ENCODE peak calls at places on chromosomes 12 and 14, in nine cellular contexts. Q, B, T, E, C, F, Z, Y and A are unnamed samples.
A peak's percentile ranks its signal among the peaks of the same experiment; 100 is the strongest.

GRCh38 chr14:90805662-90806548 is 10.3 kb downstream of the TTC7B start:
- DNase-seq in C (no peak), E (no peak), F (peak; percentile 45), T (no peak), B (peak; percentile 59), Z (no peak), Q (no peak), Y (no peak), A (no peak)

GRCh38 chr14:69543341-69544249 is 31.1 kb downstream of the CCDC177 start:
- DNase-seq in B (no peak), Y (peak; percentile 80), F (no peak), E (peak; percentile 48), Z (peak; percentile 87), T (no peak), Q (peak; percentile 86), C (peak; percentile 56), A (peak; percentile 86)

GRCh38 chr14:59189281-59189821 is 884 bp downstream of the DAAM1 start:
- DNase-seq in B (peak; percentile 62), Z (peak; percentile 9), C (no peak), F (no peak), Q (peak; percentile 20), E (peak; percentile 46), T (peak; percentile 52), Y (peak; percentile 1), A (peak; percentile 30)

GRCh38 chr14:65718629-65719028 is 306.1 kb downstream of the FUT8 start:
- DNase-seq in Z (no peak), Q (no peak), B (no peak), E (no peak), Y (no peak), T (no peak), C (no peak), F (no peak), A (no peak)

GRCh38 chr12:52819731-52820510 is 6.0 kb upstream of the KRT4 start:
- DNase-seq in Y (no peak), F (no peak), Z (no peak), E (no peak), T (no peak), C (no peak), B (no peak), Q (no peak), A (no peak)

GRCh38 chr12:50166776-50167025 is 468 bp downstream of the CERS5 start:
- DNase-seq in T (peak; percentile 60), E (no peak), C (no peak), Y (no peak), B (no peak), Q (no peak), Z (no peak), F (peak; percentile 32), A (no peak)

GRCh38 chr14:69097974-69098373 is 54.9 kb downstream of the DCAF5 start:
- DNase-seq in Q (no peak), B (no peak), E (no peak), C (no peak), F (no peak), Y (no peak), T (no peak), Z (no peak), A (no peak)

GRCh38 chr12:51897181-51897580 is 9.3 kb downstream of the ANKRD33 start:
- DNase-seq in T (no peak), Q (no peak), C (no peak), F (no peak), Z (no peak), Y (no peak), B (no peak), E (no peak), A (no peak)

GRCh38 chr14:68680541-68681051 is 112.3 kb downstream of the ZFP36L1 start:
- DNase-seq in B (no peak), Z (peak; percentile 49), C (peak; percentile 79), T (peak; percentile 84), F (no peak), Y (no peak), Q (no peak), E (no peak), A (no peak)

GRCh38 chr12:51439330-51439729 is 14.7 kb downstream of the SLC4A8 start:
- DNase-seq in E (no peak), T (no peak), Q (no peak), Z (no peak), C (no peak), Y (no peak), B (no peak), F (no peak), A (no peak)

GRCh38 chr12:106074706-106075392 is 63.9 kb downstream of the NUAK1 start:
- DNase-seq in Y (no peak), T (no peak), Z (peak; percentile 51), F (no peak), C (no peak), B (no peak), Q (no peak), E (no peak), A (no peak)

GRCh38 chr12:15538881-15539280 is 216.6 kb downstream of the PTPRO start:
- DNase-seq in Z (no peak), F (no peak), E (no peak), T (no peak), B (no peak), C (no peak), Q (no peak), Y (no peak), A (no peak)

GRCh38 chr12:91413591-91413990 is 231.0 kb upstream of the DCN start:
- DNase-seq in E (no peak), Y (peak; percentile 31), B (no peak), Q (peak; percentile 66), Z (no peak), T (no peak), C (no peak), F (no peak), A (peak; percentile 32)

GRCh38 chr12:130053641-130054040 is 108.6 kb upstream of the FZD10 start:
- DNase-seq in Z (no peak), B (no peak), F (no peak), C (no peak), Y (peak; percentile 12), E (peak; percentile 37), T (no peak), Q (no peak), A (no peak)

GRCh38 chr12:10563966-10564365 is 49.4 kb downstream of the MAGOHB start:
- DNase-seq in Y (no peak), Z (no peak), B (no peak), T (no peak), F (no peak), E (no peak), C (no peak), Q (no peak), A (no peak)

GRCh38 chr12:124867389-124867930 is 3.8 kb upstream of the SCARB1 start:
- DNase-seq in E (no peak), T (no peak), Q (peak; percentile 29), Y (peak; percentile 80), Z (peak; percentile 31), F (no peak), B (no peak), C (peak; percentile 8), A (no peak)

GRCh38 chr12:132465269-132466190 is 24.4 kb upstream of the FBRSL1 start:
- DNase-seq in Y (no peak), B (peak; percentile 30), Z (no peak), E (peak; percentile 23), T (no peak), F (no peak), Q (no peak), C (no peak), A (no peak)

GRCh38 chr12:26863515-26863914 is 30.5 kb upstream of the ITPR2 start:
- DNase-seq in Z (no peak), Y (peak; percentile 18), E (no peak), C (no peak), Q (no peak), T (no peak), B (no peak), F (no peak), A (peak; percentile 4)

DNA sequence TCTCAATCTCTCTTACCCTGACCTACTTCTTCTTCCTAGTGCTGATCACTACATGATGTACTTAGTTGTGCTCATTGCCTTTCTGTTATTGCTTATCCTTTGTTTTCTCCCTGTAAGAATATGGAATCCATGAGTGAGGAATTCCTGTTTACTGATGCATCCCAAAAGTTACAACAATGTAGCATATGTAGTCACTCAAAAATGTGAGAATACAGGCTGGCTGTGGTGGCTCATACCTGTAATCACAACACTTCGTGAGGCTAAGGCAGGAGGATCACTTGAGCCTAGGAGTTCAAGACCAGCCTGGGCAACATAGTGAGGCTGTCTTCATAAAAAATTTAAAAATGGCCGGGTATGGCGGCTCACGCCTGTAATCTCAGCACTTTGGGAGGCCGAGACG is 8.0 kb upstream of the WDR20 start:
- DNase-seq in B (no peak), C (no peak), Z (no peak), T (no peak), E (no peak), F (no peak), Q (no peak), Y (no peak), A (no peak)
- TF ChIP-seq CTCF in B (no peak), C (no peak), Z (no peak), T (no peak), E (no peak), F (no peak), Q (no peak), Y (no peak), A (no peak)

GRCh38 chr12:46659844-46660243 is 166.0 kb downstream of the SLC38A4 start:
- DNase-seq in C (no peak), Q (no peak), F (no peak), E (no peak), T (no peak), B (no peak), Y (no peak), Z (no peak), A (no peak)

GRCh38 chr12:46660719-46661118 is 165.1 kb downstream of the SLC38A4 start:
- DNase-seq in Q (no peak), F (no peak), C (no peak), T (no peak), Z (no peak), Y (no peak), B (no peak), E (no peak), A (no peak)

GRCh38 chr12:46660276-46660675 is 165.5 kb downstream of the SLC38A4 start:
- DNase-seq in E (no peak), Z (no peak), Q (no peak), T (no peak), F (no peak), C (no peak), B (no peak), Y (no peak), A (no peak)

GRCh38 chr12:46659032-46659703 is 166.6 kb downstream of the SLC38A4 start:
- DNase-seq in Y (no peak), C (no peak), T (no peak), E (no peak), B (no peak), Z (no peak), Q (no peak), F (no peak), A (no peak)

GRCh38 chr12:46657416-46658411 is 168.1 kb downstream of the SLC38A4 start:
- DNase-seq in B (no peak), E (no peak), Z (peak; percentile 23), C (no peak), Y (no peak), F (no peak), T (no peak), Q (no peak), A (no peak)
- TF ChIP-seq CTCF in B (no peak), E (no peak), Z (no peak), C (no peak), Y (no peak), F (no peak), T (no peak), Q (no peak), A (no peak)

GRCh38 chr12:122449317-122449716 is 26.8 kb upstream of the CLIP1 start:
- DNase-seq in Z (peak; percentile 76), F (no peak), T (no peak), Q (peak; percentile 79), B (no peak), C (peak; percentile 38), E (no peak), Y (peak; percentile 76), A (peak; percentile 62)
- TF ChIP-seq CTCF in Z (no peak), F (no peak), T (no peak), Q (no peak), B (no peak), C (no peak), E (no peak), Y (no peak), A (peak; percentile 13)

GRCh38 chr12:77830952-77831351 is 258 bp downstream of the NAV3 start:
- DNase-seq in Y (no peak), E (no peak), T (no peak), B (no peak), C (no peak), Q (no peak), Z (no peak), F (no peak), A (no peak)
- TF ChIP-seq CTCF in Y (no peak), E (no peak), T (no peak), B (no peak), C (no peak), Q (no peak), Z (no peak), F (no peak), A (no peak)